ENCODE peak calls at places on chromosomes 7 and 10, in ten cellular contexts. P is IMR-90, G is esophagus squamous epithelium, E is vagina, L is tibial nerve, O is right lobe of liver, Z is suprapubic skin, W is A549, R is transverse colon, J is gastrocnemius medialis. V is an unnamed sample.

GRCh38 chr7:103439661-103440060 is 6.3 kb downstream of the SLC26A5 start:
- DNase-seq in P (no peak), G (no peak), E (no peak), L (no peak), O (no peak), Z (no peak), W (no peak), R (no peak), J (no peak), V (no peak)

GRCh38 chr7:158507917-158508316 is 79.7 kb downstream of the PTPRN2 start:
- DNase-seq in P (no peak), G (no peak), E (no peak), L (no peak), O (no peak), Z (no peak), W (no peak), R (no peak), J (no peak), V (no peak)

GRCh38 chr7:14228341-14228740 is 238.9 kb upstream of the ETV1 start:
- DNase-seq in P (no peak), G (no peak), E (no peak), L (no peak), O (no peak), Z (no peak), W (no peak), R (no peak), J (no peak), V (no peak)

GRCh38 chr7:51141451-51141971 is 175.1 kb downstream of the COBL start:
- DNase-seq in P (peak; percentile 35), G (no peak), E (peak; percentile 83), L (no peak), O (no peak), Z (no peak), W (peak; percentile 13), R (no peak), J (no peak), V (no peak)

GRCh38 chr10:128660726-128661125 is 534.5 kb upstream of the MKI67 start:
- DNase-seq in P (no peak), G (no peak), E (no peak), L (no peak), O (no peak), Z (no peak), W (peak; percentile 8), R (no peak), J (no peak), V (no peak)

GRCh38 chr7:44289341-44290249 is 35.8 kb downstream of the CAMK2B start:
- DNase-seq in P (no peak), G (no peak), E (no peak), L (peak; percentile 8), O (no peak), Z (peak; percentile 46), W (no peak), R (peak; percentile 4), J (no peak), V (peak; percentile 15)

GRCh38 chr7:123609883-123610239 is 8.2 kb downstream of the ASB15 start:
- DNase-seq in P (no peak), G (no peak), E (no peak), L (no peak), O (no peak), Z (no peak), W (no peak), R (no peak), J (no peak), V (no peak)

GRCh38 chr10:122019414-122019975 is 30.5 kb downstream of the TACC2 start:
- DNase-seq in P (no peak), G (no peak), E (no peak), L (no peak), O (peak; percentile 85), Z (no peak), W (no peak), R (peak; percentile 89), J (peak; percentile 73), V (no peak)

GRCh38 chr10:57716884-57717283 is 550.8 kb downstream of the IPMK start:
- DNase-seq in P (peak; percentile 32), G (no peak), E (no peak), L (no peak), O (no peak), Z (no peak), W (no peak), R (no peak), J (no peak), V (no peak)

GRCh38 chr7:114048386-114049235 is 129.8 kb upstream of the PPP1R3A start:
- DNase-seq in P (peak; percentile 23), G (no peak), E (no peak), L (no peak), O (no peak), Z (no peak), W (peak; percentile 6), R (no peak), J (no peak), V (no peak)

GRCh38 chr10:95832216-95833037 is 75.3 kb upstream of the CC2D2B start:
- DNase-seq in P (no peak), G (no peak), E (no peak), L (no peak), O (no peak), Z (no peak), W (no peak), R (peak; percentile 37), J (no peak), V (no peak)

GRCh38 chr10:95833038-95833673 is 74.6 kb upstream of the CC2D2B start:
- DNase-seq in P (peak; percentile 26), G (no peak), E (no peak), L (no peak), O (no peak), Z (no peak), W (no peak), R (no peak), J (no peak), V (no peak)

GRCh38 chr10:95835911-95836310 is 71.9 kb upstream of the CC2D2B start:
- DNase-seq in P (no peak), G (no peak), E (no peak), L (no peak), O (no peak), Z (no peak), W (no peak), R (no peak), J (no peak), V (no peak)

GRCh38 chr10:95835149-95835860 is 72.5 kb upstream of the CC2D2B start:
- DNase-seq in P (peak; percentile 5), G (no peak), E (no peak), L (no peak), O (no peak), Z (no peak), W (no peak), R (no peak), J (no peak), V (no peak)

GRCh38 chr10:95834375-95834774 is 73.4 kb upstream of the CC2D2B start:
- DNase-seq in P (no peak), G (no peak), E (no peak), L (no peak), O (no peak), Z (no peak), W (no peak), R (no peak), J (no peak), V (no peak)
- H3K4me3 ChIP-seq in P (no peak overlapping the region), G (no peak overlapping the region), E (no peak overlapping the region), L (no peak overlapping the region), O (no peak overlapping the region), Z (no peak overlapping the region), W (no peak overlapping the region), R (no peak overlapping the region), J (no peak overlapping the region), V (no peak overlapping the region)

DNA sequence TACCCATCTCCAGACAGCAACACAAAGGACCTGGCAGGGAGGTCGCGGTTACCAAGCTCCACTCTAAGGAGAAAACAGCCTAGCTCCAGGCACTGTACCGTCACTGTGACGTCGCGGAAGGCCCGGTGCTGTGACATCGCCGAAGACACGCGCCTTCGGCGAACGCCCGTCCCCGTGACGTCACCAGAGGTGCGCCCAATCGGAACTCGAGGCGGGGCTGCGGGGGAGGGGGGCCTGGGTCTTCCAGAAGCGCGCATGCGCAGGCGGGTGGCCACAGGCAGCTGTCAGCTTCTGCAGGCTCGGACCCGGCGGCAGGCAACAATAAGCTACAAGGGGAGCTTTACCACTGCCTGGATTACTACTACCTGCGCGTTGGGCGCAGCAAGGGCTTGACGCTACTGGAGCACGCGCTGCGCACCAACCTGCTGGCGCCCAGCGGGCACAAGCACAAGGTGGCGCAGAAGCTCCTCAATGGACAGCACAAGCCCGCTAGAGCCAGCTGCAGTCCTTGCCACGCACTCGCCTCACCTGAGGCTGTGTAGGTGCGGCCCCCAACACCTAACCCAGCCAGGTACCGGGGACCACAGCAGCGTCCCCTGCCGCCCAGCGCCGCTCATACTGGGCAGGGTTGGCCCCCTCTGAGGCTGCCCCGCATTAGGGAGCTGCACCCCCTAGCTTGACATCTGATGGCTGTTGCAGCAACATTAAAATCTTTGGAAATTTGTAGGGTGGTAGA is 208.4 kb downstream of the TPST1 start:
- DNase-seq in P (peak; percentile 25), G (peak; percentile 12), E (peak; percentile 88), L (peak; percentile 47), O (peak; percentile 94), Z (peak; percentile 78), W (peak; percentile 97), R (peak; percentile 82), J (peak; percentile 62), V (peak; percentile 96)
- TF ChIP-seq POLR2A in P (no peak), G (no peak), E (no peak), L (no peak), O (peak; percentile 18), Z (no peak), W (no peak), R (no peak), J (no peak), V (peak; percentile 55)

DNA sequence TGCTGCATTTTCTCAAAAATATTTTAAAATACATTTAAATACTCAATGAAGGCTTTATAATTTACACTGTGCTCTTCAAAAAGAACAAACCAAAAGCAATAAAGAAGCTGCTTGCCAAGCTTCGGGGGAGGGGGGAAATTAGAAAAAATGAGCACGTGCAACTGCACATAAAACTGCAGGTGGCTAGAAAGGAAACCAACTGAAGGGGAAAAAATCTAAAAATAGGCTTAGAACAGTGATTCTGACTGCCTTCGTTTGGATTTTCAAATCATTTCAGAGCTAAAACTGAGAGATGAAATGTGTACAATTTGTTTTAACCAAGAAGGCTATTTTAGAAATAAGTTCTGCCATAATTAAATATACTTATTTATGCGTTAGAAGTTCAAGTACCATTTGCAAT is 61.4 kb downstream of the ABI1 start:
- DNase-seq in P (no peak), G (no peak), E (no peak), L (no peak), O (no peak), Z (no peak), W (no peak), R (peak; percentile 38), J (no peak), V (no peak)
- H3K4me3 ChIP-seq in P (no peak overlapping the region), G (no peak overlapping the region), E (no peak overlapping the region), L (no peak overlapping the region), O (no peak overlapping the region), Z (no peak overlapping the region), W (no peak overlapping the region), R (no peak overlapping the region), J (no peak overlapping the region), V (no peak overlapping the region)

DNA sequence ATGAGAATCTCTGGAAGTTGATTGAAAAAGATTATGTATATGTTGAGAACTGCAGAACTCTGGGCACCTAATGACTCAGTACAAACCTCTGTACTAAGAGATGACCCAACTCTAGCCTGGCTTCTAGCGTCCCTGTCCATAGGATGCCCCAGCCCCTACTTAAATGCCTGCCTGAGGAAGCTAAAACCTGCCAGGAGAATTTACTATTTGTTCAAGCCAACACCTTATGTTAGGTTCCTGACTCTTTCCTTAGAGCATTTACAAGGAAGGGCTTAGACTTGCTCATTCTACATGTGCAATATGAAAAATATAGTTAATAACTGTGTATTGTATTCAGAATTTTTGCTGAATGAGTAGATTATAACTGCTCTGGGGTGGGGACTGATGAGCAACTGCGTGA is 37.5 kb upstream of the AOAH start:
- DNase-seq in P (no peak), G (no peak), E (no peak), L (no peak), O (no peak), Z (no peak), W (no peak), R (no peak), J (no peak), V (no peak)
- TF ChIP-seq POLR2A in P (no peak), G (no peak), E (no peak), L (no peak), O (no peak), Z (no peak), W (no peak), R (no peak), J (no peak), V (no peak)